ENCODE peak calls at places on chromosome 22, in five cellular contexts. G is MM.1S, X is brain microvascular endothelial cell, J is fibroblast of lung, Z is HL-60. K is an unnamed sample. For H3K27me3, the result is how much of the 10 kb centered on the place peaks cover.

GRCh38 chr22:21450320-21450831 is 16.8 kb upstream of the TMEM191C start:
- DNase-seq in J (no peak), Z (no peak), X (no peak), G (no peak), K (no peak)

GRCh38 chr22:40877488-40877887 is 15.6 kb upstream of the DNAJB7 start:
- DNase-seq in J (no peak), G (no peak), Z (no peak), X (no peak), K (no peak)

GRCh38 chr22:23128269-23129108 is 13.3 kb downstream of the RSPH14 start:
- DNase-seq in G (peak), Z (peak), J (peak), X (peak), K (peak)

GRCh38 chr22:48106715-48107259 is 1344.3 kb downstream of the TBC1D22A start:
- DNase-seq in J (no peak), X (no peak), G (no peak), Z (no peak), K (no peak)

GRCh38 chr22:25023879-25024278 is 71.4 kb downstream of the KIAA1671 start:
- DNase-seq in J (peak), Z (no peak), G (no peak), X (no peak), K (no peak)

GRCh38 chr22:23168381-23169031 is 11.8 kb upstream of the BCR start:
- DNase-seq in Z (no peak), G (no peak), X (no peak), J (no peak), K (no peak)

GRCh38 chr22:37316875-37317371 is 34.6 kb downstream of the CYTH4 start:
- DNase-seq in G (peak), X (peak), Z (peak), J (peak), K (peak)

GRCh38 chr22:50600541-50600940 is at the start of gene MAPK8IP2:
- DNase-seq in J (no peak), G (no peak), Z (no peak), X (no peak), K (peak)

GRCh38 chr22:28012811-28013460 is 93.9 kb upstream of the PITPNB start:
- DNase-seq in J (no peak), Z (no peak), X (no peak), G (no peak), K (no peak)

DNA sequence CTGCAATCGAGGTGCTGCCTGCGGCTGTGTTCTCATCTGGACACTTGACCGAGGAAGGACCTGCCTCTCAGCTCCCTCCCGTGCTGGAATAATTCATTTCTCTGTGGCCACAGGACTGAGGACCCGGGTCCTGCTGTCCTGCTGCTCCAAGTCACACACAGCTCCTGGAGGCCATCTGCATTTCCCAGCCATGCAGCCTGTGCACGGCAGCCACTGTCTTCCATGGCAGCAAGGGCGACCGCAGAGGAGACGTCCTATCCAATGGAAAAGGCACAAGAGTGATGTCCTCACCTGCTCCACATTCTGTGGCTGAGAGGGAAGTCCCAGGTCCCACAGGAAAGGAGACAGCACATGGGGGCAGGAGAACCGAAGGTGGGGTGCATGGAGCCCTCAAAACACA is 495.8 kb downstream of the BRD1 start:
- DNase-seq in J (no peak), G (no peak), Z (no peak), X (no peak), K (no peak)
- H3K27me3 ChIP-seq in J (under half), G (under half), Z (under half), X (under half), K (under half)

DNA sequence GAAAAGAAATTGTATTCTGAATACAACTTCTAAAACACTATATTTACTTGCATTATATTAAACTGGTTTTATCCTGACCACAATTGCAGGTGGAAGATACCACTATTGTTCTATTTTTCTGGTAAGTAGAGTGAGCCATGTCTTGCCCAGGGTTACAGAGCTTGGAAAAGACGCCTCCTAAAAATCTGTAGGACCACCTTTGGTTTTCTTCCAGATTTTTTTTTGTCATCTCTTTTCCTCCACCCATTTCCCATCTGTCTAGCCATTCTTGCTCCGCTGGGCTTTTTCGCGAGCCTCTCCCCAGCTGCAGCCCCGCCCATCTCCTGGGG is 294 bp upstream of the MTMR3 start:
- DNase-seq in X (no peak), G (no peak), Z (no peak), J (no peak), K (no peak)
- H3K4me3 ChIP-seq in X (peak), G (no peak), Z (no peak), J (no peak), K (peak)

GRCh38 chr22:46071451-46072029 is 78.8 kb upstream of the PPARA start:
- DNase-seq in Z (peak), J (peak), G (peak), X (peak), K (peak)
- H3K27me3 ChIP-seq in Z (under half), J (under half), G (under half), X (under half), K (under half)

DNA sequence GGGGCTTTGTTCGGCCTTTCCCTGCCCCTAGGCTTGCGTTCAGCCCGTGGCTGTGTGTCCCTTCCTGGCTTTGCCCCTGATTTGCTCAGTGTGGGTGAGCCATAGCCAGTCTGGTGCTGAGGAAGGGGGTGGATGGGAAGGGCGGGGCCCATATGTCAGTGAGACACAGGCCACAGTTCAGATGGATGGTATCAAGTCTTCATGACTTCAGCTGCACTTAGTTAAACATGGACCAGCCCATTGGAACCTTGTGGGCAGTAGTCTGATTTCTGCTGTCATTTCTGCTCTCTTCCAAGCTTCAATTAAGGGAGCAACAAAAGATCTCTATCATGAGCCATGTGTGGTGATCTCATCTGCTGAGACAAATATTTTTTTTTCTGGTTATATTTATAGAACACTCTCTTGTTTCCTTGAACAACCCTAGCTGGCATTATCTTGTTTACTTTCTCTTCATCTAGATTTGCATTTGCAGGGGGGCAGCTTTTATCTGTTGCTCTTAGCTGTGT is 21.6 kb upstream of the PEX26 start:
- DNase-seq in J (peak), G (peak), X (no peak), Z (no peak), K (peak)
- H3K4me3 ChIP-seq in J (no peak), G (peak), X (no peak), Z (no peak), K (no peak)

GRCh38 chr22:19150482-19151328 is 613 bp upstream of the GSC2 start:
- DNase-seq in Z (no peak), X (no peak), G (no peak), J (no peak), K (no peak)
- H3K27me3 ChIP-seq in Z (under half), X (half or more), G (half or more), J (under half), K (under half)

DNA sequence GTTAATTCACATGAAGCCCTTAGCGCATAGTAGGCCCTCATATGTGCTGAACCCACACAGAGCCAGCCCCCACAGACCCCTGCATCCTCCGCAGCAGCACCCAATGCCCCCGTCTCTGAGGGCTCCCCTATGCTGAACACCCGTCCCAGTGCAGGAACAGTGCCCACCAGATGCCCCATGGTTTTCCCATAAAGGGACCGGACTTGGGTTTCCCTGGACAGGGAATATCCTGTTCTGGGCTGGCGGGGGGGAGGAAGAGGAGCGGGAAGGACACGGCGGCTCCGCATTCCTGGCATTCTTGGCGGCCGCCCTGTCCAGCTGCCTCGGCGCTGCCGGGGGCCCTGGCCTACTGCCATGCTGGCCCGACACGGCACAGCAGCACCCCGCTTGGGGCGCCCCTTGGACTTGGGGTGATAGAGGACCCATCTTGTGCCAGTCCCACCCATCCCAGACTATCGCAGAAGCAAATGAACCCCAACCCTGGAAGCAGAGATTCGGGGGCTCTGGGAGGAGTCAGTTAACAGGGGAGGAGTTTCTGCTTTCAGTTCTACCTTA is 23.7 kb upstream of the CBX7 start:
- DNase-seq in X (peak), Z (no peak), J (peak), G (no peak), K (peak)
- H3K4me3 ChIP-seq in X (no peak), Z (no peak), J (no peak), G (no peak), K (no peak)

K was measured in MG63.